ENCODE peak calls at places on chromosomes 2 and 18, in seven cellular contexts. One of them, this sample, is unnamed.

GRCh38 chr18:64712035-64712434 is 563.1 kb upstream of the LINC00305 start:
- DNase-seq in AG04450: no peak
- DNase-seq in GM13977: no peak
- DNase-seq in epithelial cell of esophagus: no peak
- DNase-seq in nephron progenitor cell: no peak
- DNase-seq in foreskin keratinocyte: no peak
- DNase-seq in osteocyte: no peak
- DNase-seq in this sample: no peak

GRCh38 chr2:224869601-224870000 is 153.4 kb upstream of the CCDC195 start:
- DNase-seq in nephron progenitor cell: no peak
- DNase-seq in epithelial cell of esophagus: peak
- DNase-seq in GM13977: no peak
- DNase-seq in osteocyte: no peak
- DNase-seq in AG04450: peak
- DNase-seq in foreskin keratinocyte: peak
- DNase-seq in this sample: no peak

GRCh38 chr2:197108758-197109157 is 182.3 kb upstream of the PGAP1 start:
- DNase-seq in GM13977: no peak
- DNase-seq in osteocyte: no peak
- DNase-seq in nephron progenitor cell: peak
- DNase-seq in foreskin keratinocyte: no peak
- DNase-seq in AG04450: no peak
- DNase-seq in epithelial cell of esophagus: no peak
- DNase-seq in this sample: no peak

GRCh38 chr18:22453337-22453736 is 35.6 kb upstream of the CTAGE1 start:
- DNase-seq in AG04450: no peak
- DNase-seq in osteocyte: no peak
- DNase-seq in nephron progenitor cell: no peak
- DNase-seq in epithelial cell of esophagus: no peak
- DNase-seq in GM13977: no peak
- DNase-seq in foreskin keratinocyte: no peak
- DNase-seq in this sample: no peak

GRCh38 chr2:208361077-208361441 is 45.5 kb upstream of the PTH2R start:
- DNase-seq in AG04450: no peak
- DNase-seq in foreskin keratinocyte: no peak
- DNase-seq in epithelial cell of esophagus: no peak
- DNase-seq in nephron progenitor cell: no peak
- DNase-seq in GM13977: no peak
- DNase-seq in osteocyte: no peak
- DNase-seq in this sample: no peak

GRCh38 chr2:69833752-69834151 is 4.3 kb downstream of the GMCL1 start:
- DNase-seq in GM13977: no peak
- DNase-seq in foreskin keratinocyte: no peak
- DNase-seq in AG04450: no peak
- DNase-seq in epithelial cell of esophagus: no peak
- DNase-seq in nephron progenitor cell: no peak
- DNase-seq in osteocyte: no peak
- DNase-seq in this sample: no peak

GRCh38 chr2:240427729-240428128 is 7.7 kb upstream of the GPC1 start:
- DNase-seq in epithelial cell of esophagus: no peak
- DNase-seq in osteocyte: no peak
- DNase-seq in nephron progenitor cell: no peak
- DNase-seq in AG04450: no peak
- DNase-seq in foreskin keratinocyte: no peak
- DNase-seq in GM13977: no peak
- DNase-seq in this sample: no peak

GRCh38 chr2:73705091-73705490 is 32.1 kb downstream of the TPRKB start:
- DNase-seq in foreskin keratinocyte: no peak
- DNase-seq in osteocyte: peak
- DNase-seq in epithelial cell of esophagus: no peak
- DNase-seq in GM13977: no peak
- DNase-seq in AG04450: no peak
- DNase-seq in nephron progenitor cell: no peak
- DNase-seq in this sample: no peak

GRCh38 chr2:217456016-217456415 is 546.8 kb downstream of the TNS1 start:
- DNase-seq in epithelial cell of esophagus: no peak
- DNase-seq in GM13977: no peak
- DNase-seq in nephron progenitor cell: no peak
- DNase-seq in osteocyte: no peak
- DNase-seq in AG04450: no peak
- DNase-seq in foreskin keratinocyte: no peak
- DNase-seq in this sample: no peak

GRCh38 chr18:79402977-79403722 is 7.4 kb downstream of the NFATC1 start:
- DNase-seq in epithelial cell of esophagus: peak
- DNase-seq in osteocyte: peak
- DNase-seq in foreskin keratinocyte: peak
- DNase-seq in AG04450: no peak
- DNase-seq in nephron progenitor cell: peak
- DNase-seq in GM13977: no peak
- DNase-seq in this sample: no peak

GRCh38 chr18:28905509-28905908 is 728.6 kb upstream of the CDH2 start:
- DNase-seq in osteocyte: no peak
- DNase-seq in AG04450: no peak
- DNase-seq in nephron progenitor cell: no peak
- DNase-seq in GM13977: no peak
- DNase-seq in foreskin keratinocyte: peak
- DNase-seq in epithelial cell of esophagus: peak
- DNase-seq in this sample: no peak

GRCh38 chr2:156005999-156006712 is 326.4 kb downstream of the NR4A2 start:
- DNase-seq in foreskin keratinocyte: peak
- DNase-seq in AG04450: no peak
- DNase-seq in osteocyte: no peak
- DNase-seq in nephron progenitor cell: no peak
- DNase-seq in GM13977: no peak
- DNase-seq in epithelial cell of esophagus: peak
- DNase-seq in this sample: no peak

GRCh38 chr2:1605659-1606400 is 138.5 kb downstream of the PXDN start:
- DNase-seq in epithelial cell of esophagus: peak
- DNase-seq in GM13977: no peak
- DNase-seq in AG04450: no peak
- DNase-seq in foreskin keratinocyte: peak
- DNase-seq in osteocyte: no peak
- DNase-seq in nephron progenitor cell: no peak
- DNase-seq in this sample: no peak

GRCh38 chr2:148645925-148646559 is 1.5 kb downstream of the EPC2 start:
- DNase-seq in osteocyte: no peak
- DNase-seq in foreskin keratinocyte: peak
- DNase-seq in GM13977: peak
- DNase-seq in nephron progenitor cell: peak
- DNase-seq in AG04450: peak
- DNase-seq in epithelial cell of esophagus: peak
- DNase-seq in this sample: peak

GRCh38 chr2:237944302-237944701 is 22.5 kb upstream of the UBE2F start:
- DNase-seq in AG04450: no peak
- DNase-seq in nephron progenitor cell: no peak
- DNase-seq in foreskin keratinocyte: no peak
- DNase-seq in epithelial cell of esophagus: no peak
- DNase-seq in GM13977: no peak
- DNase-seq in osteocyte: no peak
- DNase-seq in this sample: no peak

GRCh38 chr2:152827944-152828343 is 109.5 kb downstream of the ARL6IP6 start:
- DNase-seq in nephron progenitor cell: no peak
- DNase-seq in AG04450: no peak
- DNase-seq in foreskin keratinocyte: no peak
- DNase-seq in osteocyte: no peak
- DNase-seq in epithelial cell of esophagus: no peak
- DNase-seq in GM13977: no peak
- DNase-seq in this sample: no peak

GRCh38 chr18:34352385-34353163 is 127.9 kb upstream of the NOL4 start:
- DNase-seq in osteocyte: no peak
- DNase-seq in AG04450: no peak
- DNase-seq in GM13977: no peak
- DNase-seq in nephron progenitor cell: no peak
- DNase-seq in epithelial cell of esophagus: no peak
- DNase-seq in foreskin keratinocyte: no peak
- DNase-seq in this sample: no peak

GRCh38 chr2:38711558-38711957 is 39.6 kb downstream of the SRSF7 start:
- DNase-seq in GM13977: no peak
- DNase-seq in foreskin keratinocyte: no peak
- DNase-seq in epithelial cell of esophagus: no peak
- DNase-seq in AG04450: no peak
- DNase-seq in osteocyte: no peak
- DNase-seq in nephron progenitor cell: no peak
- DNase-seq in this sample: no peak

GRCh38 chr18:44741070-44741469 is 60.4 kb downstream of the SETBP1 start:
- DNase-seq in foreskin keratinocyte: no peak
- DNase-seq in osteocyte: no peak
- DNase-seq in epithelial cell of esophagus: no peak
- DNase-seq in nephron progenitor cell: no peak
- DNase-seq in AG04450: no peak
- DNase-seq in GM13977: no peak
- DNase-seq in this sample: no peak

GRCh38 chr2:30139131-30139870 is 7.5 kb upstream of the YPEL5 start:
- DNase-seq in AG04450: no peak
- DNase-seq in nephron progenitor cell: no peak
- DNase-seq in foreskin keratinocyte: peak
- DNase-seq in GM13977: no peak
- DNase-seq in epithelial cell of esophagus: peak
- DNase-seq in osteocyte: no peak
- DNase-seq in this sample: no peak
- TF ChIP-seq CTCF in AG04450: no peak
- TF ChIP-seq CTCF in nephron progenitor cell: no peak
- TF ChIP-seq CTCF in foreskin keratinocyte: no peak
- TF ChIP-seq CTCF in GM13977: no peak
- TF ChIP-seq CTCF in epithelial cell of esophagus: no peak
- TF ChIP-seq CTCF in osteocyte: no peak
- TF ChIP-seq CTCF in this sample: no peak

GRCh38 chr2:158995677-158996049 is 27.2 kb downstream of the TANC1 start:
- DNase-seq in epithelial cell of esophagus: no peak
- DNase-seq in nephron progenitor cell: no peak
- DNase-seq in foreskin keratinocyte: no peak
- DNase-seq in osteocyte: no peak
- DNase-seq in GM13977: no peak
- DNase-seq in AG04450: no peak
- DNase-seq in this sample: no peak

GRCh38 chr2:158994920-158995676 is 26.7 kb downstream of the TANC1 start:
- DNase-seq in nephron progenitor cell: no peak
- DNase-seq in AG04450: no peak
- DNase-seq in foreskin keratinocyte: no peak
- DNase-seq in epithelial cell of esophagus: peak
- DNase-seq in osteocyte: no peak
- DNase-seq in GM13977: peak
- DNase-seq in this sample: no peak

GRCh38 chr2:158997037-158997785 is 28.8 kb downstream of the TANC1 start:
- DNase-seq in epithelial cell of esophagus: no peak
- DNase-seq in osteocyte: no peak
- DNase-seq in foreskin keratinocyte: no peak
- DNase-seq in nephron progenitor cell: no peak
- DNase-seq in AG04450: no peak
- DNase-seq in GM13977: no peak
- DNase-seq in this sample: no peak

GRCh38 chr2:158998486-158999248 is 30.2 kb downstream of the TANC1 start:
- DNase-seq in epithelial cell of esophagus: peak
- DNase-seq in foreskin keratinocyte: peak
- DNase-seq in nephron progenitor cell: peak
- DNase-seq in AG04450: no peak
- DNase-seq in osteocyte: no peak
- DNase-seq in GM13977: no peak
- DNase-seq in this sample: no peak

DNA sequence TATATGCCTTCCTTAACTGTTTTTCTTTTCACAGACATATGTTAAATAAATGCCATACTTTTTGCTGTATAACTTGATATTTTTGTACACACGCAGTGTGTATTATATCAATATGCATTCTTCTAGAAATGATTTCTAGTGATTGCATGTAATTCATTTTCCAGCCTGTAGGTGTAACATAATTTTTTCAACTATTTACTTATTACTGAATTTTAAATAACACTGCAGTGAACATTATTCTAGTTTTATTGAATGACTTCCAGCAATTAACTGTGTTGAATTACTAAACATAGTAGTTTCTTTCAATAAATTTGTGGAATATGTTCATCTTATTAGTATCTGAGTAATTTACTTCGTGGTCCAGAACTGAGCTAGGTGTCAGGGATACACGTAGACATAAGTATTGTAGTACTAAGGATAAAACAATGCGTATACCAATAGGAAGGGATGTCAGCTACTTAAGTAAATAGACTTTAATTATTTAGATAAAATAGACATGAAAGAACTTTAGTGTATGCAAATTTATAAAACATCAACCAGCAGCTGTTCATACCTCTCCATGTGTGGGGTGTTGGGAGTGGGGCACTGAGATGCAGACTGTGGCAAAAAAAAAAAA is 28.0 kb downstream of the TANC1 start:
- DNase-seq in foreskin keratinocyte: no peak
- DNase-seq in GM13977: no peak
- DNase-seq in nephron progenitor cell: no peak
- DNase-seq in AG04450: no peak
- DNase-seq in osteocyte: no peak
- DNase-seq in epithelial cell of esophagus: no peak
- DNase-seq in this sample: no peak
- TF ChIP-seq CTCF in foreskin keratinocyte: peak
- TF ChIP-seq CTCF in GM13977: no peak
- TF ChIP-seq CTCF in nephron progenitor cell: peak
- TF ChIP-seq CTCF in AG04450: peak
- TF ChIP-seq CTCF in osteocyte: peak
- TF ChIP-seq CTCF in epithelial cell of esophagus: no peak
- TF ChIP-seq CTCF in this sample: peak

GRCh38 chr2:85873679-85874078 is 15.1 kb downstream of the ST3GAL5 start:
- DNase-seq in epithelial cell of esophagus: no peak
- DNase-seq in osteocyte: no peak
- DNase-seq in foreskin keratinocyte: no peak
- DNase-seq in nephron progenitor cell: no peak
- DNase-seq in AG04450: no peak
- DNase-seq in GM13977: no peak
- DNase-seq in this sample: no peak
- TF ChIP-seq CTCF in epithelial cell of esophagus: peak
- TF ChIP-seq CTCF in osteocyte: peak
- TF ChIP-seq CTCF in foreskin keratinocyte: peak
- TF ChIP-seq CTCF in nephron progenitor cell: peak
- TF ChIP-seq CTCF in AG04450: peak
- TF ChIP-seq CTCF in GM13977: peak
- TF ChIP-seq CTCF in this sample: peak

DNA sequence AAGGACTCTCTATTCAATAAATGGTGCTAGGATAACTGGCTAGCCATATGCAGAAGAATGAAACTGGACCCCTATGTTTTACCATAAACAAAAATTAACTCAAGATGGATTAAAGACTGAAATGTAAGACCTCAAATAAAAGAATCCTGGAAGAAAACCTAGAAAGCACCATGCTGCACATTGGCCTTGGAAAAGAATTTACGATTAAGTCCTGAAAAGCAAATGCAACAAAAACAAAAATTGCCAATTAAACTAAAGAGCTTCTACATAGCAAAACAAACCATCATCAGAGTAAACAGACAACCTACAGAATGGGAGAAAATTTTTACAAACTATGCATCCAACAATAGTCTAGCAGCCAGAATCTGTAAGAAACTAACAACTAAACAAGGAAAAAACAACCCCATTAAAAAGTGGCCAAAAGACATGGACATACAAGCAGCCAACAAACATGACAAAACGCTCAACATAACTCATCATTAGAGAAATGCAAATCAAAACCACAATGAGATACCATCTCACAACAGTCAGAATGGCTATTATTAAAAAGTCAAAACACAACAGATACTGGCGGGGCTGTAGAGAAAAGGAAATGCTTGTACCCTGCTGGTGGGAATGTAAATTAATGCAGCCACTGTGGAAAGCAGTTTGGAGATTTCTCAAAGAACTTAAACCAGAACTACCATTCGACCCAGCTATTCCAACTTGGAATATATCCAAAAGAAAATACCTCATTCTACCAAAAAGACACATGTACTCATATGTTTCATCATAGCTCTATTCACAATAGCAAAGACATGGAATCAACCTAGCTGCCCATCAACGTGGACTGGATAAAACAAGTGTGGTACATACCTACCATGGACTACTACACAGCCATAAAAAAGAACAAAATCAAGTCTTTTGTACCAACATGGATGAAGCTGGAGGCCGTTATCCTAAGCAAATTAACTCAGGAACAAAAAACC is 30.6 kb downstream of the SEPTIN10 start:
- DNase-seq in AG04450: no peak
- DNase-seq in epithelial cell of esophagus: no peak
- DNase-seq in foreskin keratinocyte: no peak
- DNase-seq in GM13977: no peak
- DNase-seq in osteocyte: no peak
- DNase-seq in nephron progenitor cell: no peak
- DNase-seq in this sample: no peak
- TF ChIP-seq CTCF in AG04450: no peak
- TF ChIP-seq CTCF in epithelial cell of esophagus: no peak
- TF ChIP-seq CTCF in foreskin keratinocyte: peak
- TF ChIP-seq CTCF in GM13977: no peak
- TF ChIP-seq CTCF in osteocyte: peak
- TF ChIP-seq CTCF in nephron progenitor cell: no peak
- TF ChIP-seq CTCF in this sample: no peak